ENCODE peak calls at places on chromosomes 13 and 19, in nine cellular contexts. One of them, this sample, is unnamed. For H3K4me1, the result is how much of the 10 kb centered on the place peaks cover.

GRCh38 chr13:48402325-48402962 is 10.5 kb downstream of the LPAR6 start:
- DNase-seq in mesendoderm: no peak
- DNase-seq in neuronal stem cell: no peak
- DNase-seq in gastrocnemius medialis: no peak
- DNase-seq in mesenchymal stem cell: no peak
- DNase-seq in body of pancreas: no peak
- DNase-seq in upper lobe of left lung: no peak
- DNase-seq in effector memory CD4-positive, alpha-beta T cell: no peak
- DNase-seq in right atrium auricular region: no peak
- DNase-seq in this sample: no peak

GRCh38 chr19:5863030-5863665 is 7.2 kb downstream of the FUT5 start:
- DNase-seq in mesenchymal stem cell: no peak
- DNase-seq in neuronal stem cell: no peak
- DNase-seq in body of pancreas: no peak
- DNase-seq in gastrocnemius medialis: no peak
- DNase-seq in effector memory CD4-positive, alpha-beta T cell: no peak
- DNase-seq in mesendoderm: no peak
- DNase-seq in upper lobe of left lung: peak
- DNase-seq in right atrium auricular region: no peak
- DNase-seq in this sample: no peak

GRCh38 chr19:5968431-5969373 is 9.2 kb downstream of the RANBP3 start:
- DNase-seq in neuronal stem cell: no peak
- DNase-seq in upper lobe of left lung: no peak
- DNase-seq in right atrium auricular region: no peak
- DNase-seq in effector memory CD4-positive, alpha-beta T cell: no peak
- DNase-seq in body of pancreas: peak
- DNase-seq in gastrocnemius medialis: no peak
- DNase-seq in mesendoderm: peak
- DNase-seq in mesenchymal stem cell: no peak
- DNase-seq in this sample: no peak

GRCh38 chr13:92578358-92578757 is 648.2 kb upstream of the GPC6 start:
- DNase-seq in neuronal stem cell: no peak
- DNase-seq in mesendoderm: no peak
- DNase-seq in upper lobe of left lung: no peak
- DNase-seq in gastrocnemius medialis: no peak
- DNase-seq in body of pancreas: no peak
- DNase-seq in right atrium auricular region: no peak
- DNase-seq in mesenchymal stem cell: no peak
- DNase-seq in effector memory CD4-positive, alpha-beta T cell: no peak
- DNase-seq in this sample: no peak

GRCh38 chr19:32397736-32398135 is 7.8 kb upstream of the DPY19L3 start:
- DNase-seq in effector memory CD4-positive, alpha-beta T cell: no peak
- DNase-seq in gastrocnemius medialis: no peak
- DNase-seq in mesendoderm: peak
- DNase-seq in right atrium auricular region: no peak
- DNase-seq in body of pancreas: no peak
- DNase-seq in upper lobe of left lung: no peak
- DNase-seq in mesenchymal stem cell: peak
- DNase-seq in neuronal stem cell: no peak
- DNase-seq in this sample: peak

GRCh38 chr13:96996097-96996496 is 1.8 kb upstream of the OXGR1 start:
- DNase-seq in neuronal stem cell: no peak
- DNase-seq in body of pancreas: no peak
- DNase-seq in right atrium auricular region: no peak
- DNase-seq in upper lobe of left lung: no peak
- DNase-seq in gastrocnemius medialis: no peak
- DNase-seq in mesendoderm: no peak
- DNase-seq in mesenchymal stem cell: no peak
- DNase-seq in effector memory CD4-positive, alpha-beta T cell: no peak
- DNase-seq in this sample: no peak

GRCh38 chr19:3056454-3057016 is 5.8 kb downstream of the TLE5 start:
- DNase-seq in right atrium auricular region: no peak
- DNase-seq in mesendoderm: peak
- DNase-seq in neuronal stem cell: no peak
- DNase-seq in mesenchymal stem cell: no peak
- DNase-seq in body of pancreas: no peak
- DNase-seq in effector memory CD4-positive, alpha-beta T cell: no peak
- DNase-seq in gastrocnemius medialis: no peak
- DNase-seq in upper lobe of left lung: no peak
- DNase-seq in this sample: no peak

GRCh38 chr13:43758834-43759233 is 27.9 kb downstream of the ENOX1 start:
- DNase-seq in mesenchymal stem cell: no peak
- DNase-seq in mesendoderm: no peak
- DNase-seq in upper lobe of left lung: no peak
- DNase-seq in neuronal stem cell: no peak
- DNase-seq in right atrium auricular region: no peak
- DNase-seq in effector memory CD4-positive, alpha-beta T cell: no peak
- DNase-seq in body of pancreas: no peak
- DNase-seq in gastrocnemius medialis: no peak
- DNase-seq in this sample: no peak

GRCh38 chr13:79402679-79403078 is 3.4 kb downstream of the RBM26 start:
- DNase-seq in neuronal stem cell: no peak
- DNase-seq in upper lobe of left lung: no peak
- DNase-seq in body of pancreas: no peak
- DNase-seq in right atrium auricular region: no peak
- DNase-seq in effector memory CD4-positive, alpha-beta T cell: no peak
- DNase-seq in mesenchymal stem cell: no peak
- DNase-seq in mesendoderm: no peak
- DNase-seq in gastrocnemius medialis: no peak
- DNase-seq in this sample: no peak
- H3K4me3 ChIP-seq in neuronal stem cell: no peak
- H3K4me3 ChIP-seq in upper lobe of left lung: no peak
- H3K4me3 ChIP-seq in body of pancreas: no peak
- H3K4me3 ChIP-seq in right atrium auricular region: no peak
- H3K4me3 ChIP-seq in effector memory CD4-positive, alpha-beta T cell: peak
- H3K4me3 ChIP-seq in mesenchymal stem cell: no peak
- H3K4me3 ChIP-seq in mesendoderm: no peak
- H3K4me3 ChIP-seq in gastrocnemius medialis: peak
- H3K4me3 ChIP-seq in this sample: peak

GRCh38 chr19:46976845-46977320 is 42.8 kb upstream of the NPAS1 start:
- DNase-seq in upper lobe of left lung: no peak
- DNase-seq in neuronal stem cell: peak
- DNase-seq in body of pancreas: peak
- DNase-seq in effector memory CD4-positive, alpha-beta T cell: no peak
- DNase-seq in mesenchymal stem cell: peak
- DNase-seq in right atrium auricular region: peak
- DNase-seq in mesendoderm: peak
- DNase-seq in gastrocnemius medialis: peak
- DNase-seq in this sample: peak

GRCh38 chr19:46977548-46977947 is 42.1 kb upstream of the NPAS1 start:
- DNase-seq in mesenchymal stem cell: peak
- DNase-seq in neuronal stem cell: no peak
- DNase-seq in mesendoderm: no peak
- DNase-seq in upper lobe of left lung: no peak
- DNase-seq in body of pancreas: no peak
- DNase-seq in right atrium auricular region: no peak
- DNase-seq in effector memory CD4-positive, alpha-beta T cell: no peak
- DNase-seq in gastrocnemius medialis: no peak
- DNase-seq in this sample: no peak

GRCh38 chr19:46974181-46974580 is 45.5 kb upstream of the NPAS1 start:
- DNase-seq in effector memory CD4-positive, alpha-beta T cell: no peak
- DNase-seq in right atrium auricular region: no peak
- DNase-seq in upper lobe of left lung: no peak
- DNase-seq in neuronal stem cell: no peak
- DNase-seq in gastrocnemius medialis: no peak
- DNase-seq in mesendoderm: no peak
- DNase-seq in mesenchymal stem cell: peak
- DNase-seq in body of pancreas: no peak
- DNase-seq in this sample: no peak

GRCh38 chr19:46975011-46975917 is 44.4 kb upstream of the NPAS1 start:
- DNase-seq in gastrocnemius medialis: no peak
- DNase-seq in upper lobe of left lung: no peak
- DNase-seq in mesendoderm: peak
- DNase-seq in right atrium auricular region: no peak
- DNase-seq in body of pancreas: no peak
- DNase-seq in neuronal stem cell: no peak
- DNase-seq in mesenchymal stem cell: peak
- DNase-seq in effector memory CD4-positive, alpha-beta T cell: no peak
- DNase-seq in this sample: peak

DNA sequence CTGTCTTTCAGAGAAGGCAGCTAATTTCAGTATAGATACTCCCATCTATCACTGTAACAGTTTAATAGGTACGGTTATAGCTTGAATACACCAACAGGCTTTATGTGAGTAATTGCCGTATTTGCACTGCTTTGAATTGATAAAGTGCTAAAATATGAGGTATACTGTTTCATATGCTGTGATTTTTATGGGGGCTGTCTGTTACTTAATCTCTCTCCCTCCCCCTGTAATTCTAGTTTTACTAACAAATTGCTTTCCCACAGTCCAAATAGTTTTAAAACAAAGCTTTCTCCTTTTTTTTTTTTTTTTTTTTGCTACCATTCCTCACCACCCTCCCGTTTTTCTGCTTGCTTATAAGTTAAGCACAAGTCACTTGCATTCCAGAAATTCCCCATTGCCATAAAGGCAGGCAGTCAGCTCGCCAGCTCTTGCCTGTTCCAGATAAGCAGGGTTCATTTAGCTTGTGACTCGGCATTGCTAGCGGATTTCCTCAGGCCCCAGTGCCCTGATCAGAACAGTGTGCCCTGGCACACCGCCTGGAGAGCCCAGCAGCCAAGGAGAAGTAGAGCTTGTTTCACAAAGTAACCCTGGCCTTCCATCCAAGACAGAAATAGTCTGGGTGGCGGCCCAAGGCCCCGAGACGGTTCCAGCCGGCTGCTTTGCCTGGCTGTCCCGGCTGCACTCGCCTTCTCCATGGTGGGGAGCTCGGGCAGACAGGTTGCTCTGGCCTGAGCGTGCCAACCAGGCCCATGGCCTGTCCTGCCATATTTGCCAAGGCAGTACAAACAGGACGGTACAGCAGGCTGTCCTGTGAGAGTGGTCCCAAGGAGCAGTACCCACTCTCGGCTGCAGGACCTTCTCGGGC is 43.5 kb upstream of the NPAS1 start:
- DNase-seq in neuronal stem cell: peak
- DNase-seq in mesenchymal stem cell: peak
- DNase-seq in upper lobe of left lung: peak
- DNase-seq in body of pancreas: peak
- DNase-seq in mesendoderm: peak
- DNase-seq in effector memory CD4-positive, alpha-beta T cell: no peak
- DNase-seq in gastrocnemius medialis: peak
- DNase-seq in right atrium auricular region: peak
- DNase-seq in this sample: peak
- H3K4me1 ChIP-seq in neuronal stem cell: under half
- H3K4me1 ChIP-seq in mesenchymal stem cell: under half
- H3K4me1 ChIP-seq in upper lobe of left lung: under half
- H3K4me1 ChIP-seq in body of pancreas: under half
- H3K4me1 ChIP-seq in mesendoderm: under half
- H3K4me1 ChIP-seq in effector memory CD4-positive, alpha-beta T cell: under half
- H3K4me1 ChIP-seq in gastrocnemius medialis: half or more
- H3K4me1 ChIP-seq in right atrium auricular region: under half
- H3K4me1 ChIP-seq in this sample: under half

GRCh38 chr19:7161292-7161691 is 91.8 kb downstream of the ZNF557 start:
- DNase-seq in neuronal stem cell: no peak
- DNase-seq in mesendoderm: no peak
- DNase-seq in body of pancreas: no peak
- DNase-seq in mesenchymal stem cell: no peak
- DNase-seq in upper lobe of left lung: no peak
- DNase-seq in right atrium auricular region: no peak
- DNase-seq in effector memory CD4-positive, alpha-beta T cell: no peak
- DNase-seq in gastrocnemius medialis: no peak
- DNase-seq in this sample: no peak
- H3K27ac ChIP-seq in neuronal stem cell: no peak
- H3K27ac ChIP-seq in mesendoderm: no peak
- H3K27ac ChIP-seq in body of pancreas: no peak
- H3K27ac ChIP-seq in mesenchymal stem cell: no peak
- H3K27ac ChIP-seq in upper lobe of left lung: no peak
- H3K27ac ChIP-seq in right atrium auricular region: no peak
- H3K27ac ChIP-seq in effector memory CD4-positive, alpha-beta T cell: no peak
- H3K27ac ChIP-seq in gastrocnemius medialis: peak
- H3K27ac ChIP-seq in this sample: no peak

GRCh38 chr19:13103961-13104847 is 1.5 kb upstream of the LYL1 start:
- DNase-seq in gastrocnemius medialis: no peak
- DNase-seq in right atrium auricular region: peak
- DNase-seq in mesendoderm: peak
- DNase-seq in body of pancreas: peak
- DNase-seq in neuronal stem cell: no peak
- DNase-seq in effector memory CD4-positive, alpha-beta T cell: no peak
- DNase-seq in upper lobe of left lung: peak
- DNase-seq in mesenchymal stem cell: no peak
- DNase-seq in this sample: no peak

GRCh38 chr19:13102416-13102665 is 317 bp downstream of the LYL1 start:
- DNase-seq in neuronal stem cell: no peak
- DNase-seq in upper lobe of left lung: no peak
- DNase-seq in gastrocnemius medialis: no peak
- DNase-seq in body of pancreas: no peak
- DNase-seq in mesendoderm: no peak
- DNase-seq in effector memory CD4-positive, alpha-beta T cell: no peak
- DNase-seq in mesenchymal stem cell: peak
- DNase-seq in right atrium auricular region: no peak
- DNase-seq in this sample: no peak

GRCh38 chr19:13104848-13105646 is 2.4 kb upstream of the LYL1 start:
- DNase-seq in neuronal stem cell: no peak
- DNase-seq in upper lobe of left lung: peak
- DNase-seq in body of pancreas: no peak
- DNase-seq in gastrocnemius medialis: no peak
- DNase-seq in mesendoderm: no peak
- DNase-seq in right atrium auricular region: no peak
- DNase-seq in mesenchymal stem cell: no peak
- DNase-seq in effector memory CD4-positive, alpha-beta T cell: no peak
- DNase-seq in this sample: no peak

GRCh38 chr19:13102666-13103584 is at the start of gene LYL1:
- DNase-seq in mesenchymal stem cell: no peak
- DNase-seq in effector memory CD4-positive, alpha-beta T cell: no peak
- DNase-seq in neuronal stem cell: no peak
- DNase-seq in right atrium auricular region: peak
- DNase-seq in upper lobe of left lung: peak
- DNase-seq in gastrocnemius medialis: peak
- DNase-seq in body of pancreas: peak
- DNase-seq in mesendoderm: peak
- DNase-seq in this sample: peak

DNA sequence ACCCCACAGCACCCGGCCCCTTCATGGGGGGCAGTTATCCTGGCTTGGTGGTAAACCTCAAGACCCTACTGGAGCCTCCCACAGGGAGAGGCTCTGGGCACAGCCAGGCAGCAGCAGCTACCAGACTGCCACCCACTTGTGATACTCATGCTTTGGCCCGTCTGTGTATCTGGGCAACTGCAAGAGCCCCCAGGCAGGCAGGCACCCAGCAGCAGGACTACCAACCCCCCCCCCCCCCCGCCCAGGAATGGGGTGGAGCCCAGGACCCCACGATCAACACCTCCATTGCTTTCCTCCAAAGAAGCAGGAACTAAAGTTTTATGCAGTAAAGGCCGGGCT is 896 bp upstream of the LYL1 start:
- DNase-seq in gastrocnemius medialis: no peak
- DNase-seq in upper lobe of left lung: no peak
- DNase-seq in mesenchymal stem cell: no peak
- DNase-seq in body of pancreas: no peak
- DNase-seq in right atrium auricular region: no peak
- DNase-seq in effector memory CD4-positive, alpha-beta T cell: no peak
- DNase-seq in mesendoderm: no peak
- DNase-seq in neuronal stem cell: no peak
- DNase-seq in this sample: no peak
- H3K4me3 ChIP-seq in gastrocnemius medialis: no peak
- H3K4me3 ChIP-seq in upper lobe of left lung: peak
- H3K4me3 ChIP-seq in mesenchymal stem cell: no peak
- H3K4me3 ChIP-seq in body of pancreas: no peak
- H3K4me3 ChIP-seq in right atrium auricular region: no peak
- H3K4me3 ChIP-seq in effector memory CD4-positive, alpha-beta T cell: peak
- H3K4me3 ChIP-seq in mesendoderm: no peak
- H3K4me3 ChIP-seq in neuronal stem cell: no peak
- H3K4me3 ChIP-seq in this sample: no peak

GRCh38 chr19:12733907-12734214 is 623 bp downstream of the TRIR start:
- DNase-seq in body of pancreas: no peak
- DNase-seq in neuronal stem cell: no peak
- DNase-seq in right atrium auricular region: no peak
- DNase-seq in gastrocnemius medialis: no peak
- DNase-seq in mesenchymal stem cell: no peak
- DNase-seq in mesendoderm: no peak
- DNase-seq in effector memory CD4-positive, alpha-beta T cell: no peak
- DNase-seq in upper lobe of left lung: no peak
- DNase-seq in this sample: no peak
- H3K4me1 ChIP-seq in body of pancreas: under half
- H3K4me1 ChIP-seq in neuronal stem cell: under half
- H3K4me1 ChIP-seq in right atrium auricular region: under half
- H3K4me1 ChIP-seq in gastrocnemius medialis: under half
- H3K4me1 ChIP-seq in mesenchymal stem cell: under half
- H3K4me1 ChIP-seq in mesendoderm: under half
- H3K4me1 ChIP-seq in effector memory CD4-positive, alpha-beta T cell: under half
- H3K4me1 ChIP-seq in upper lobe of left lung: under half
- H3K4me1 ChIP-seq in this sample: under half

This sample was measured in cardiac muscle cell.